ENCODE peak calls at places on chromosomes 16 and 17, in seven cellular contexts. One of them, this sample, is unnamed.

GRCh38 chr16:52257534-52257933 is 289.4 kb downstream of the TOX3 start:
- DNase-seq in coronary artery: no peak
- DNase-seq in fibroblast of lung: no peak
- DNase-seq in aorta: no peak
- DNase-seq in AG04450: no peak
- DNase-seq in SJSA1: no peak
- DNase-seq in pancreas: no peak
- DNase-seq in this sample: no peak

GRCh38 chr17:52106638-52107261 is 51.8 kb downstream of the CA10 start:
- DNase-seq in SJSA1: peak; percentile 60
- DNase-seq in aorta: no peak
- DNase-seq in coronary artery: no peak
- DNase-seq in AG04450: no peak
- DNase-seq in fibroblast of lung: peak; percentile 8
- DNase-seq in pancreas: no peak
- DNase-seq in this sample: peak; percentile 8

GRCh38 chr16:30499284-30499683 is 26.7 kb downstream of the ITGAL start:
- DNase-seq in SJSA1: no peak
- DNase-seq in fibroblast of lung: no peak
- DNase-seq in AG04450: no peak
- DNase-seq in pancreas: no peak
- DNase-seq in coronary artery: no peak
- DNase-seq in aorta: no peak
- DNase-seq in this sample: no peak

GRCh38 chr16:61936522-61936921 is 99.7 kb downstream of the CDH8 start:
- DNase-seq in AG04450: no peak
- DNase-seq in pancreas: no peak
- DNase-seq in fibroblast of lung: no peak
- DNase-seq in aorta: no peak
- DNase-seq in coronary artery: no peak
- DNase-seq in SJSA1: no peak
- DNase-seq in this sample: no peak

GRCh38 chr16:88634141-88634993 is 4.0 kb upstream of the IL17C start:
- DNase-seq in pancreas: peak; percentile 74
- DNase-seq in coronary artery: no peak
- DNase-seq in SJSA1: no peak
- DNase-seq in AG04450: no peak
- DNase-seq in aorta: peak; percentile 86
- DNase-seq in fibroblast of lung: peak; percentile 18
- DNase-seq in this sample: peak; percentile 51

GRCh38 chr17:38879878-38880727 is 10.2 kb downstream of the LASP1 start:
- DNase-seq in SJSA1: peak; percentile 95
- DNase-seq in aorta: peak; percentile 84
- DNase-seq in AG04450: no peak
- DNase-seq in fibroblast of lung: peak; percentile 89
- DNase-seq in pancreas: no peak
- DNase-seq in coronary artery: no peak
- DNase-seq in this sample: peak; percentile 55

GRCh38 chr17:57112994-57113393 is 27.9 kb downstream of the AKAP1 start:
- DNase-seq in pancreas: no peak
- DNase-seq in fibroblast of lung: no peak
- DNase-seq in coronary artery: no peak
- DNase-seq in AG04450: no peak
- DNase-seq in SJSA1: no peak
- DNase-seq in aorta: no peak
- DNase-seq in this sample: no peak

GRCh38 chr17:82794781-82795505 is 43.1 kb downstream of the TBCD start:
- DNase-seq in AG04450: no peak
- DNase-seq in coronary artery: no peak
- DNase-seq in aorta: no peak
- DNase-seq in SJSA1: no peak
- DNase-seq in fibroblast of lung: peak; percentile 22
- DNase-seq in pancreas: no peak
- DNase-seq in this sample: peak; percentile 49

GRCh38 chr17:39706921-39707337 is 7.1 kb downstream of the ERBB2 start:
- DNase-seq in fibroblast of lung: no peak
- DNase-seq in pancreas: peak; percentile 74
- DNase-seq in coronary artery: no peak
- DNase-seq in SJSA1: no peak
- DNase-seq in aorta: no peak
- DNase-seq in AG04450: no peak
- DNase-seq in this sample: no peak

GRCh38 chr17:72588961-72589360 is 468.1 kb downstream of the SOX9 start:
- DNase-seq in pancreas: no peak
- DNase-seq in fibroblast of lung: peak; percentile 92
- DNase-seq in coronary artery: no peak
- DNase-seq in aorta: no peak
- DNase-seq in SJSA1: no peak
- DNase-seq in AG04450: no peak
- DNase-seq in this sample: no peak

GRCh38 chr16:87324411-87325275 is 7.5 kb upstream of the C16orf95 start:
- DNase-seq in SJSA1: no peak
- DNase-seq in aorta: no peak
- DNase-seq in pancreas: peak; percentile 82
- DNase-seq in fibroblast of lung: peak; percentile 10
- DNase-seq in coronary artery: no peak
- DNase-seq in AG04450: no peak
- DNase-seq in this sample: peak; percentile 38

GRCh38 chr16:57609541-57610401 is 18.7 kb upstream of the ADGRG1 start:
- DNase-seq in SJSA1: peak; percentile 30
- DNase-seq in coronary artery: peak; percentile 49
- DNase-seq in AG04450: no peak
- DNase-seq in fibroblast of lung: peak; percentile 15
- DNase-seq in aorta: peak; percentile 46
- DNase-seq in pancreas: no peak
- DNase-seq in this sample: no peak

GRCh38 chr16:81843243-81843582 is 64.1 kb downstream of the PLCG2 start:
- DNase-seq in SJSA1: no peak
- DNase-seq in pancreas: no peak
- DNase-seq in aorta: no peak
- DNase-seq in AG04450: no peak
- DNase-seq in fibroblast of lung: no peak
- DNase-seq in coronary artery: no peak
- DNase-seq in this sample: no peak

GRCh38 chr16:67561501-67561823 is 864 bp upstream of the CTCF start:
- DNase-seq in coronary artery: peak; percentile 74
- DNase-seq in aorta: no peak
- DNase-seq in pancreas: no peak
- DNase-seq in SJSA1: no peak
- DNase-seq in AG04450: no peak
- DNase-seq in fibroblast of lung: no peak
- DNase-seq in this sample: no peak

GRCh38 chr17:35080536-35080935 is 17.0 kb upstream of the RFFL start:
- DNase-seq in AG04450: no peak
- DNase-seq in SJSA1: no peak
- DNase-seq in coronary artery: no peak
- DNase-seq in fibroblast of lung: no peak
- DNase-seq in pancreas: no peak
- DNase-seq in aorta: no peak
- DNase-seq in this sample: no peak

GRCh38 chr17:47076171-47076570 is 97.1 kb upstream of the RPRML start:
- DNase-seq in aorta: no peak
- DNase-seq in fibroblast of lung: peak; percentile 40
- DNase-seq in AG04450: no peak
- DNase-seq in SJSA1: no peak
- DNase-seq in pancreas: no peak
- DNase-seq in coronary artery: no peak
- DNase-seq in this sample: no peak
- H3K4me3 ChIP-seq in aorta: no peak overlapping the region
- H3K4me3 ChIP-seq in fibroblast of lung: no peak overlapping the region
- H3K4me3 ChIP-seq in AG04450: no peak overlapping the region
- H3K4me3 ChIP-seq in SJSA1: no peak overlapping the region
- H3K4me3 ChIP-seq in pancreas: no peak overlapping the region
- H3K4me3 ChIP-seq in coronary artery: no peak overlapping the region
- H3K4me3 ChIP-seq in this sample: no peak overlapping the region

GRCh38 chr17:81516439-81516838 is 3.8 kb upstream of the ACTG1 start:
- DNase-seq in coronary artery: no peak
- DNase-seq in aorta: peak; percentile 76
- DNase-seq in AG04450: no peak
- DNase-seq in fibroblast of lung: no peak
- DNase-seq in pancreas: peak; percentile 74
- DNase-seq in SJSA1: no peak
- DNase-seq in this sample: no peak
- H3K4me3 ChIP-seq in coronary artery: peak overlapping the region; percentile 97
- H3K4me3 ChIP-seq in aorta: peak overlapping the region; percentile 12
- H3K4me3 ChIP-seq in AG04450: peak overlapping the region; percentile 83
- H3K4me3 ChIP-seq in fibroblast of lung: peak overlapping the region; percentile 82
- H3K4me3 ChIP-seq in pancreas: peak overlapping the region; percentile 97
- H3K4me3 ChIP-seq in SJSA1: peak overlapping the region; percentile 80
- H3K4me3 ChIP-seq in this sample: peak overlapping the region; percentile 95

GRCh38 chr16:19777061-19777460 is 59.0 kb downstream of the IQCK start:
- DNase-seq in SJSA1: no peak
- DNase-seq in AG04450: no peak
- DNase-seq in pancreas: no peak
- DNase-seq in coronary artery: no peak
- DNase-seq in fibroblast of lung: no peak
- DNase-seq in aorta: no peak
- DNase-seq in this sample: no peak
- H3K4me3 ChIP-seq in SJSA1: no peak overlapping the region
- H3K4me3 ChIP-seq in AG04450: no peak overlapping the region
- H3K4me3 ChIP-seq in pancreas: no peak overlapping the region
- H3K4me3 ChIP-seq in coronary artery: no peak overlapping the region
- H3K4me3 ChIP-seq in fibroblast of lung: no peak overlapping the region
- H3K4me3 ChIP-seq in aorta: no peak overlapping the region
- H3K4me3 ChIP-seq in this sample: no peak overlapping the region

GRCh38 chr16:19392352-19392751 is 25.3 kb upstream of the TMC5 start:
- DNase-seq in pancreas: no peak
- DNase-seq in coronary artery: no peak
- DNase-seq in fibroblast of lung: no peak
- DNase-seq in SJSA1: no peak
- DNase-seq in aorta: no peak
- DNase-seq in AG04450: no peak
- DNase-seq in this sample: no peak

GRCh38 chr16:19396555-19397011 is 21.1 kb upstream of the TMC5 start:
- DNase-seq in fibroblast of lung: no peak
- DNase-seq in SJSA1: no peak
- DNase-seq in AG04450: no peak
- DNase-seq in coronary artery: no peak
- DNase-seq in aorta: no peak
- DNase-seq in pancreas: no peak
- DNase-seq in this sample: no peak

GRCh38 chr16:19389246-19389645 is 28.4 kb upstream of the TMC5 start:
- DNase-seq in AG04450: no peak
- DNase-seq in coronary artery: no peak
- DNase-seq in aorta: no peak
- DNase-seq in SJSA1: peak; percentile 46
- DNase-seq in fibroblast of lung: peak; percentile 24
- DNase-seq in pancreas: peak; percentile 70
- DNase-seq in this sample: no peak

DNA sequence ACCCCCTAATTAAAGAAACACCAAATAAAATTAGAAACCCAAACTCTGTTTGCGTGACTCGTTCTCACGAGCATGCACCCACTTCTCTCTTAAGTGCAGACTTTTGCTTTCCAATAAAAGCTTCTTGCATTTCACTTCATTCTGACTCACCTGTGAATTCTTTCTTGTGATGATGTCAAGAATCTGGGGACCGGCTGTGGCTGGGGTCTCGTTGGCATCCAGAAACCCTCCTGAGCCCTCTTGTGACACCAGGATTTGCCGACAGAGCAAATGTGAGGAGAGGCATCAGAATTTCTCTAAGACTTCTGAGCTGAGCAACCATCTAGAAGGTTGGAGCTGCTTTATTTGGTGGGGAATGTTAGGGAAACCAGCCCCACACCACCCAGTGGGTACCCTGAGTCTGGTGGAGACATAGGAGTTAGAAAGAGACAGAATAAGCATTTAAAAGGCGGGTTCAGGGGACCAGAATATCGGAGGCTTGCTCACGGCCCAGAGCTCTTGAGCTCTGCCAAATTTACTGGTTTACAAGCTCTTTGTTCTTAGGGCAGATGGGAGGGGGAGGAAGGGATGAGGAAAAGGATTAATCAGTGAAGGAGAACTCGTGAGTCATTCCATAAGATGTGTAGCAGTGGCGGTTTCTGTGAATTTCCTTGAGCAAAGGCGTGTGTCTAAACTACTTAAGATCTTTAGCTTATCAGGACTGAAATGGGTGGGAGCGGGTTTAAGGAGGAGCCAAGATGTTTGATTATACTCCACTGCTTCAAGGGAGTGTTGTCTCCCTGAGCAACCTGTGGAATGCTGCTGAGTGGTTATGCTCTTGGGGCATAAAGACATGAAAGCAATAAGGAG is 24.2 kb upstream of the TMC5 start:
- DNase-seq in AG04450: no peak
- DNase-seq in pancreas: no peak
- DNase-seq in coronary artery: no peak
- DNase-seq in aorta: no peak
- DNase-seq in SJSA1: no peak
- DNase-seq in fibroblast of lung: peak; percentile 87
- DNase-seq in this sample: no peak
- H3K4me3 ChIP-seq in AG04450: no peak overlapping the region
- H3K4me3 ChIP-seq in pancreas: no peak overlapping the region
- H3K4me3 ChIP-seq in coronary artery: no peak overlapping the region
- H3K4me3 ChIP-seq in aorta: no peak overlapping the region
- H3K4me3 ChIP-seq in SJSA1: no peak overlapping the region
- H3K4me3 ChIP-seq in fibroblast of lung: no peak overlapping the region
- H3K4me3 ChIP-seq in this sample: no peak overlapping the region

GRCh38 chr16:85989863-85990643 is 91.1 kb downstream of the IRF8 start:
- DNase-seq in pancreas: no peak
- DNase-seq in SJSA1: no peak
- DNase-seq in AG04450: no peak
- DNase-seq in fibroblast of lung: no peak
- DNase-seq in aorta: peak; percentile 30
- DNase-seq in coronary artery: no peak
- DNase-seq in this sample: no peak
- H3K4me3 ChIP-seq in pancreas: no peak overlapping the region
- H3K4me3 ChIP-seq in SJSA1: no peak overlapping the region
- H3K4me3 ChIP-seq in AG04450: no peak overlapping the region
- H3K4me3 ChIP-seq in fibroblast of lung: no peak overlapping the region
- H3K4me3 ChIP-seq in aorta: no peak overlapping the region
- H3K4me3 ChIP-seq in coronary artery: no peak overlapping the region
- H3K4me3 ChIP-seq in this sample: no peak overlapping the region